ENCODE peak calls at places on chromosome 19, in nine cellular contexts. V is fibroblast of lung, K is lower leg skin, T is adipocyte, J is heart left ventricle, E is Peyer's patch, A is mesendoderm, P is bronchial epithelial cell, C is fibroblast of pulmonary artery. D is an unnamed sample.

GRCh38 chr19:1796395-1797142 is 15.5 kb downstream of the ATP8B3 start:
- DNase-seq in K (no peak), J (no peak), V (no peak), E (no peak), T (no peak), A (no peak), C (no peak), P (no peak), D (no peak)

GRCh38 chr19:57320180-57321084 is at the start of gene ZNF543:
- DNase-seq in P (peak), A (peak), K (peak), C (peak), V (peak), T (peak), E (peak), J (peak), D (peak)

GRCh38 chr19:49713236-49713845 is 22.4 kb downstream of the CPT1C start:
- DNase-seq in V (no peak), K (no peak), E (no peak), A (no peak), T (no peak), P (peak), J (no peak), C (no peak), D (no peak)

GRCh38 chr19:16369664-16370576 is 45.3 kb downstream of the KLF2 start:
- DNase-seq in A (no peak), V (no peak), T (no peak), C (no peak), K (no peak), P (no peak), E (no peak), J (no peak), D (no peak)

GRCh38 chr19:52336976-52337375 is 933 bp downstream of the ZNF610 start:
- DNase-seq in K (no peak), J (no peak), T (peak), P (no peak), A (peak), V (peak), C (peak), E (no peak), D (no peak)

GRCh38 chr19:11576186-11576585 is 1.3 kb downstream of the ACP5 start:
- DNase-seq in T (no peak), E (no peak), V (no peak), P (no peak), A (no peak), C (no peak), J (no peak), K (no peak), D (no peak)

GRCh38 chr19:35805518-35806102 is 7.0 kb downstream of the PRODH2 start:
- DNase-seq in E (no peak), V (no peak), A (no peak), J (no peak), K (no peak), T (no peak), P (no peak), C (no peak), D (no peak)

GRCh38 chr19:52227196-52227940 is 37.5 kb downstream of the PPP2R1A start:
- DNase-seq in E (no peak), P (no peak), V (no peak), J (no peak), A (no peak), T (no peak), C (no peak), K (peak), D (no peak)

GRCh38 chr19:610071-610800 is 20.6 kb downstream of the HCN2 start:
- DNase-seq in A (no peak), J (no peak), P (no peak), K (no peak), C (no peak), E (peak), T (no peak), V (no peak), D (no peak)

GRCh38 chr19:10442698-10443097 is 22.4 kb downstream of the PDE4A start:
- DNase-seq in T (no peak), C (no peak), P (no peak), J (no peak), K (no peak), E (no peak), V (no peak), A (no peak), D (no peak)

GRCh38 chr19:39974377-39975155 is 3.6 kb downstream of the PSMC4 start:
- DNase-seq in T (no peak), C (no peak), K (no peak), P (no peak), E (no peak), V (no peak), A (no peak), J (no peak), D (no peak)

GRCh38 chr19:1748115-1748702 is 5.1 kb upstream of the ONECUT3 start:
- DNase-seq in T (no peak), A (no peak), E (peak), K (no peak), C (no peak), P (no peak), J (no peak), V (no peak), D (no peak)

GRCh38 chr19:38941979-38942378 is 11.2 kb downstream of the MRPS12 start:
- DNase-seq in V (no peak), K (no peak), P (no peak), T (no peak), J (no peak), A (no peak), E (no peak), C (no peak), D (no peak)

GRCh38 chr19:8517551-8518442 is 3.8 kb upstream of the ZNF414 start:
- DNase-seq in T (peak), J (no peak), E (peak), P (no peak), A (peak), C (peak), K (no peak), V (no peak), D (peak)

GRCh38 chr19:49689133-49690072 is at the start of gene ADM5:
- DNase-seq in C (no peak), P (peak), K (peak), E (peak), T (no peak), J (no peak), V (no peak), A (peak), D (no peak)

GRCh38 chr19:18060472-18060871 is 26.3 kb downstream of the IL12RB1 start:
- DNase-seq in V (no peak), A (peak), K (no peak), T (no peak), J (no peak), E (no peak), C (no peak), P (no peak), D (no peak)

GRCh38 chr19:677201-677600 is 1.0 kb downstream of the FSTL3 start:
- DNase-seq in E (peak), T (peak), A (no peak), C (peak), K (peak), V (peak), P (peak), J (peak), D (peak)

GRCh38 chr19:56866563-56866962 is 26.0 kb upstream of the PEG3 start:
- DNase-seq in E (no peak), V (no peak), C (no peak), P (no peak), J (no peak), K (no peak), T (no peak), A (peak), D (no peak)

GRCh38 chr19:55652311-55653078 is 2.3 kb upstream of the U2AF2 start:
- DNase-seq in A (no peak), C (no peak), V (no peak), E (no peak), J (no peak), T (no peak), K (no peak), P (no peak), D (no peak)

GRCh38 chr19:383922-384800 is 24.8 kb downstream of the C2CD4C start:
- DNase-seq in V (no peak), P (no peak), J (no peak), A (peak), C (peak), E (no peak), T (no peak), K (peak), D (no peak)

GRCh38 chr19:8028951-8029491 is 23.5 kb upstream of the CCL25 start:
- DNase-seq in C (peak), K (no peak), V (peak), A (peak), E (no peak), P (no peak), T (peak), J (peak), D (no peak)

GRCh38 chr19:46661735-46662592 is 982 bp upstream of the DACT3 start:
- DNase-seq in K (peak), J (peak), V (peak), E (peak), A (peak), T (peak), C (peak), P (peak), D (peak)
- H3K4me3 ChIP-seq in K (no peak), J (peak), V (peak), E (peak), A (no peak), T (peak), C (peak), P (peak), D (peak)

DNA sequence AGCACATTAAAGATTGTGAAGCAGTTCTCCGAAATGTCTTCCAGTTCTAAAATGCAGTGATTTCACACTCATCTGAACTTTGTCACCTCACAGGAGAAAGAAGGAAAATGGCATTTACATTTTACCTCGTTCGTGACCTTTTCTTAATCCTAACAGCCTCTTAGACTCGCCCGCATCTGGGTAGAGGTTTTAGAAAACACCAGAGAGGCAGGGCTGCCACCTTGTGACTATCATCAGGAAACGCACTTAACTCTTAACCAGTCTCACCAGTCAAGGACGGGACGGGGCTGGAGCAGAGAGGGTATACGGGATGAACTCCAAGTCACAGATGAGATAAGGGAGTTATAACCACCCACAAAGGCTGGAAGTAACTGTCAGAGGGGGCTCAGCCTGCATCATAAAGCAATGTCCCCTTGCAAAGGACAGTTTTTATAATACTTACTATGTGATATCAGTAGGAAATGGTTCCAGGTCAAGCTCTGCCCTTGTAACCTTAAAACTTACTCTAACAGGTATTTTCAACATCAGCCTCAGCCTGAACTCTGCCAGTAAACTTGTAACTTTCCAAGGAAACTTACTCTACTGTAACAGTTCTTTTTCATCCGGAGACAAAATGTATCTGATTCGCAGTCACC is 8.6 kb upstream of the CEACAM6 start:
- DNase-seq in C (peak), V (peak), K (peak), J (peak), E (peak), P (peak), A (peak), T (peak), D (no peak)
- H3K4me3 ChIP-seq in C (no peak), V (no peak), K (no peak), J (no peak), E (no peak), P (no peak), A (no peak), T (no peak), D (no peak)

DNA sequence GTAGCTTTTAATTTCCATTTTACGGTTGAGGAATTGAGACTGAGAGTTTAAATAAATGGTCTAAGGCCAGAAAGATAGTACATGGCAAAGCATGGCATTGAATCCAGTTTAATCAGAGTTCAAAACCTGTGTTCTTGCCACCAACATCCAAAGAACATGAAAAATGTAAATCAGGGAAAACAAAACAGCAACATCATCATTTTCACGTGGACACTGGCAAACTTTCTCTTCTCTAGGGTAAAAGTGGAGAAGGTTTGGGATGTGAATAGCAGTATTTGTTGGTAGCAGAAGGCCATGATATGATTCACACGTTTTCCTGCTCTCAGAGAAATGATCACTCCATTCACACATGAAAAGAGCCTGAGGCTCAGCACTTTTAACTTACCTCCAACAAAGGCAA is 357.7 kb downstream of the UQCRFS1 start:
- DNase-seq in A (no peak), E (no peak), C (no peak), K (no peak), T (no peak), V (no peak), P (no peak), J (no peak), D (no peak)
- H3K4me3 ChIP-seq in A (no peak), E (no peak), C (no peak), K (no peak), T (no peak), V (no peak), P (no peak), J (no peak), D (no peak)

GRCh38 chr19:14475251-14476073 is at the start of gene PTGER1:
- DNase-seq in V (peak), K (no peak), P (no peak), E (no peak), C (no peak), J (no peak), T (peak), A (peak), D (no peak)

GRCh38 chr19:14473915-14474578 is 1.1 kb downstream of the PTGER1 start:
- DNase-seq in C (no peak), J (no peak), V (peak), T (no peak), A (no peak), P (no peak), E (no peak), K (no peak), D (no peak)

GRCh38 chr19:14476307-14476662 is 1.1 kb upstream of the PTGER1 start:
- DNase-seq in J (no peak), E (no peak), P (no peak), T (no peak), A (no peak), K (no peak), C (no peak), V (no peak), D (no peak)

GRCh38 chr19:14473073-14473790 is 1.9 kb downstream of the PTGER1 start:
- DNase-seq in V (no peak), E (no peak), P (no peak), J (no peak), T (no peak), C (no peak), K (no peak), A (no peak), D (no peak)

DNA sequence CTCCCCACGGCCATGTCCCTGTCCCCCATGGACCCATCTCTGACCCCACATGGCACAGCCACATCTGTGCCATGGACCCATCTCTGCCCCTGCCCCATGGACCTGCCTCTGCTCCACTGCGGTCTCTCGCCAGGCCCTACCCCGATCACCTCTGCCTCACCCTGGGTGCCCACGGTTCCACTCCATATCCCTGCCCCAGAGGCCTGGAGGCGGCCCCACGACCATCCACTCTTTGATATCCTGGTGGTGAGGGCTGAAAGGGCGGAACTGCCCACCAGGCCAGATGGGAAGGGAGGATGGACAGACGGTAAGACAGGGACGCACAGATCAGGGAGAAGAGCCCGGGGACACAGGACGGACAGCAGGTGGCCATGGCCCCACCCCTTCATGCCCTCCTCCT is 327 bp downstream of the PTGER1 start:
- DNase-seq in C (no peak), V (no peak), K (no peak), E (no peak), T (no peak), A (no peak), P (no peak), J (no peak), D (no peak)
- H3K4me3 ChIP-seq in C (no peak), V (peak), K (no peak), E (no peak), T (no peak), A (no peak), P (no peak), J (no peak), D (peak)

GRCh38 chr19:33134571-33135041 is 2.7 kb downstream of the WDR88 start:
- DNase-seq in K (no peak), E (peak), C (no peak), J (no peak), A (peak), V (no peak), P (no peak), T (no peak), D (no peak)
- H3K4me3 ChIP-seq in K (no peak), E (no peak), C (no peak), J (no peak), A (no peak), V (no peak), P (no peak), T (no peak), D (no peak)

DNA sequence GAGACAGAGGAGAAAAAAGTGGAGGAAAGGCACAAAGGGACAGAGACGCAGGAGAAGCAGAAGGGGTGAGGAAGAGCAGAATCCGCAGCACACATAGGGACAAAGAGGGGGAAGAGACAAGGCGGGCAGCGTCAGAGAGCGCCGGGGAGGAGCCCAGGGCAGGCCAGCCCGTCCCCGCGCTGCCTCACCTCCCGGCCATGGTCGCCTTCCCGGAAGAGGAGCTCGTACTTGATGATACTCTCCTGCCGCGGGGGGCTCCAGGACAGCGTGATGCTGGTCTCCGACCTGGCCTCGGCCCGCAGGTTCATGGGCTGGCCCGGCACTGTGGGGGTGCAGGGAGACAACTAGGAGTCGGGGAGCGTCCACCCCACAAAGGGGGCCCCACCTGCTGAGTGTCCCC is 100.6 kb downstream of the PTPRS start:
- DNase-seq in V (no peak), A (no peak), C (no peak), T (no peak), E (no peak), P (no peak), K (no peak), J (no peak), D (no peak)
- H3K4me3 ChIP-seq in V (no peak), A (no peak), C (no peak), T (no peak), E (no peak), P (no peak), K (no peak), J (no peak), D (no peak)

GRCh38 chr19:3274245-3275067 is 50.0 kb downstream of the CELF5 start:
- DNase-seq in V (no peak), C (no peak), T (no peak), K (no peak), A (no peak), P (no peak), J (no peak), E (no peak), D (no peak)

GRCh38 chr19:3275068-3275582 is 50.7 kb downstream of the CELF5 start:
- DNase-seq in P (no peak), J (no peak), V (no peak), A (peak), E (no peak), C (no peak), T (peak), K (no peak), D (no peak)

GRCh38 chr19:3277649-3278048 is 53.2 kb downstream of the CELF5 start:
- DNase-seq in A (no peak), P (no peak), T (no peak), V (no peak), E (no peak), J (no peak), C (no peak), K (no peak), D (no peak)

GRCh38 chr19:3276341-3276799 is 51.9 kb downstream of the CELF5 start:
- DNase-seq in A (no peak), C (no peak), E (peak), J (no peak), K (no peak), V (no peak), T (no peak), P (peak), D (no peak)

GRCh38 chr19:3275583-3276340 is 51.3 kb downstream of the CELF5 start:
- DNase-seq in E (peak), C (peak), A (peak), J (peak), K (peak), P (peak), T (peak), V (peak), D (peak)
- H3K4me3 ChIP-seq in E (peak), C (peak), A (peak), J (peak), K (no peak), P (peak), T (no peak), V (peak), D (no peak)

DNA sequence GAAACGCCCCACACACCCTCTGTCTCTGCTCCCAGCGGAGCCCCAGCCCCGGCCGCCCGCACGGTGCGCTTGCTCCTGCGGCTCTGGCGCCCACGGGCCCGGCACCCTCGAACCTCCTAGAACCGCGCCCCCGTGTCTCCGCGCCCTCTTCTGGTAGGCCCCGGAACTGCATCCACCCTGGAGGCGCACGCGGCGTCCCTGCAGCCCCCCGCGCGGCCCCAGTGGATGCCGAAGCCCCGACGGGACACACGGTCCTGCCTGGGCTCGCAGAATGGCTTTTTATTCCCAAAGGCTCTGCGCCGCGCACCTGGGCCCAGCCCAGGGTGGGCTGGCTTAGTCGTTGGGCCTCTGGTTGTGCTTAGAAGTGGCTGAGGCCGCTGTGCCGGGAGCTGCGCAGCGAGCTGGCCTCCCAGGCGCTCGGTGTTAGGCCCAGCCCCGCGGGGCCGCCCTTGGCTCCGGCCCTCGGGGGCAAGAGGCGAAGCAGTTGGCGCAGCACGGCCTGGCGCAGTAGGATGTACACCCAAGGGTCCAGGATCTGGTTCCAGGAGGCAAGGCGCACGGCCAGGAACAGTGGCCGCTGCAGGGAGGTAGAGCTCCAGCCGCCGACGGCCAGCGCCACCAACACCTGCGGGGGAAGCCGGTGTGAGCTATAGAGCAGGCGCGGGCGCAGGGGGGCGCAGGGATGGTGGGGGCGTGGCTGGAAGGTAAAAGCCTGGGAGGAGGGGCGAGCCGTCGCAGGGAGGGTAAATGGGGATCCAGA is 2.8 kb downstream of the PTGER1 start:
- DNase-seq in E (peak), P (no peak), J (peak), A (peak), C (peak), V (no peak), K (peak), T (peak), D (peak)
- H3K4me3 ChIP-seq in E (peak), P (no peak), J (peak), A (peak), C (no peak), V (no peak), K (no peak), T (no peak), D (no peak)